ENCODE peak calls at places on chromosomes 6 and 20, in eight cellular contexts. One of them, this sample, is unnamed.

GRCh38 chr6:78615430-78615904 is 251.9 kb upstream of the IRAK1BP1 start:
- DNase-seq in GM20000: no peak
- DNase-seq in choroid plexus epithelial cell: peak; percentile 50
- DNase-seq in heart left ventricle: no peak
- DNase-seq in cardiac muscle cell: peak; percentile 14
- DNase-seq in AG10803: no peak
- DNase-seq in glutamatergic neuron: no peak
- DNase-seq in dorsolateral prefrontal cortex: no peak
- DNase-seq in this sample: no peak

GRCh38 chr20:31869673-31869941 is 720 bp downstream of the DUSP15 start:
- DNase-seq in GM20000: no peak
- DNase-seq in choroid plexus epithelial cell: no peak
- DNase-seq in heart left ventricle: no peak
- DNase-seq in cardiac muscle cell: no peak
- DNase-seq in AG10803: no peak
- DNase-seq in glutamatergic neuron: no peak
- DNase-seq in dorsolateral prefrontal cortex: no peak
- DNase-seq in this sample: no peak

GRCh38 chr6:34671801-34672656 is 24.5 kb downstream of the ILRUN start:
- DNase-seq in GM20000: peak; percentile 80
- DNase-seq in choroid plexus epithelial cell: peak; percentile 33
- DNase-seq in heart left ventricle: no peak
- DNase-seq in cardiac muscle cell: peak; percentile 39
- DNase-seq in AG10803: peak; percentile 56
- DNase-seq in glutamatergic neuron: no peak
- DNase-seq in dorsolateral prefrontal cortex: no peak
- DNase-seq in this sample: no peak

GRCh38 chr6:34272022-34272926 is 23.5 kb upstream of the SMIM29 start:
- DNase-seq in GM20000: peak; percentile 37
- DNase-seq in choroid plexus epithelial cell: no peak
- DNase-seq in heart left ventricle: peak; percentile 73
- DNase-seq in cardiac muscle cell: no peak
- DNase-seq in AG10803: no peak
- DNase-seq in glutamatergic neuron: no peak
- DNase-seq in dorsolateral prefrontal cortex: no peak
- DNase-seq in this sample: no peak

GRCh38 chr6:85432554-85432953 is 17.3 kb upstream of the NT5E start:
- DNase-seq in GM20000: no peak
- DNase-seq in choroid plexus epithelial cell: peak; percentile 85
- DNase-seq in heart left ventricle: no peak
- DNase-seq in cardiac muscle cell: no peak
- DNase-seq in AG10803: no peak
- DNase-seq in glutamatergic neuron: no peak
- DNase-seq in dorsolateral prefrontal cortex: no peak
- DNase-seq in this sample: no peak

GRCh38 chr6:117326396-117326795 is 61.0 kb downstream of the VGLL2 start:
- DNase-seq in GM20000: no peak
- DNase-seq in choroid plexus epithelial cell: no peak
- DNase-seq in heart left ventricle: no peak
- DNase-seq in cardiac muscle cell: no peak
- DNase-seq in AG10803: no peak
- DNase-seq in glutamatergic neuron: no peak
- DNase-seq in dorsolateral prefrontal cortex: no peak
- DNase-seq in this sample: no peak

GRCh38 chr20:61786230-61786629 is 279.5 kb downstream of the TAF4 start:
- DNase-seq in GM20000: no peak
- DNase-seq in choroid plexus epithelial cell: no peak
- DNase-seq in heart left ventricle: no peak
- DNase-seq in cardiac muscle cell: no peak
- DNase-seq in AG10803: no peak
- DNase-seq in glutamatergic neuron: peak; percentile 16
- DNase-seq in dorsolateral prefrontal cortex: no peak
- DNase-seq in this sample: no peak

GRCh38 chr6:166556871-166557322 is 29.6 kb downstream of the RAMACL start:
- DNase-seq in GM20000: no peak
- DNase-seq in choroid plexus epithelial cell: peak; percentile 58
- DNase-seq in heart left ventricle: peak; percentile 90
- DNase-seq in cardiac muscle cell: peak; percentile 88
- DNase-seq in AG10803: peak; percentile 97
- DNase-seq in glutamatergic neuron: no peak
- DNase-seq in dorsolateral prefrontal cortex: peak; percentile 91
- DNase-seq in this sample: peak; percentile 52

GRCh38 chr6:2630362-2630761 is 120.4 kb downstream of the MYLK4 start:
- DNase-seq in GM20000: no peak
- DNase-seq in choroid plexus epithelial cell: peak; percentile 98
- DNase-seq in heart left ventricle: no peak
- DNase-seq in cardiac muscle cell: peak; percentile 93
- DNase-seq in AG10803: peak; percentile 71
- DNase-seq in glutamatergic neuron: no peak
- DNase-seq in dorsolateral prefrontal cortex: no peak
- DNase-seq in this sample: peak; percentile 76

GRCh38 chr6:118787746-118788419 is 106.1 kb upstream of the ASF1A start:
- DNase-seq in GM20000: no peak
- DNase-seq in choroid plexus epithelial cell: peak; percentile 64
- DNase-seq in heart left ventricle: no peak
- DNase-seq in cardiac muscle cell: peak; percentile 25
- DNase-seq in AG10803: peak; percentile 14
- DNase-seq in glutamatergic neuron: no peak
- DNase-seq in dorsolateral prefrontal cortex: no peak
- DNase-seq in this sample: no peak

GRCh38 chr6:20416567-20417345 is 15.1 kb downstream of the E2F3 start:
- DNase-seq in GM20000: no peak
- DNase-seq in choroid plexus epithelial cell: peak; percentile 19
- DNase-seq in heart left ventricle: no peak
- DNase-seq in cardiac muscle cell: no peak
- DNase-seq in AG10803: no peak
- DNase-seq in glutamatergic neuron: no peak
- DNase-seq in dorsolateral prefrontal cortex: no peak
- DNase-seq in this sample: no peak

GRCh38 chr6:151068761-151069312 is 170.9 kb upstream of the AKAP12 start:
- DNase-seq in GM20000: no peak
- DNase-seq in choroid plexus epithelial cell: peak; percentile 75
- DNase-seq in heart left ventricle: no peak
- DNase-seq in cardiac muscle cell: peak; percentile 46
- DNase-seq in AG10803: peak; percentile 89
- DNase-seq in glutamatergic neuron: no peak
- DNase-seq in dorsolateral prefrontal cortex: no peak
- DNase-seq in this sample: no peak

DNA sequence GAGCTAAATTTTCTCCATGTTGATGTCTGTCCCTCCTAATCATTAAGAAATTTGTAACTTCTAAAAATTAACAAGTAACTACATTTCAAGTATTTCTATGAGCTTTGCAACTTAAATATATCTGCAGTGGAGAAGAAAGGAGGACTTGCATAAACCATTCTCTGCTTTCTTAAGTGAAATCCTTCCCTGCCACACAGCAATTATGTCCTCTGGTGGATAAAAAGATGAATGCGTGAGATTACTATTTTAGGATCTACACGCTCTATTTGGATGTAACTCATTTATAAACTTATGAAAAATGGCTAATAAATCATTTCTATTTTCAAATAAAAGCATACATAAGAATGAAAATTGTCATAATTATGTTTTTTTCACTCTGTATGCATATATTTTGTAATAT is 338.0 kb upstream of the PTCHD4 start:
- DNase-seq in GM20000: no peak
- DNase-seq in choroid plexus epithelial cell: peak; percentile 68
- DNase-seq in heart left ventricle: no peak
- DNase-seq in cardiac muscle cell: peak; percentile 34
- DNase-seq in AG10803: no peak
- DNase-seq in glutamatergic neuron: no peak
- DNase-seq in dorsolateral prefrontal cortex: no peak
- DNase-seq in this sample: no peak
- TF ChIP-seq CTCF in GM20000: no peak
- TF ChIP-seq CTCF in choroid plexus epithelial cell: peak; percentile 57
- TF ChIP-seq CTCF in heart left ventricle: no peak
- TF ChIP-seq CTCF in cardiac muscle cell: peak; percentile 23
- TF ChIP-seq CTCF in AG10803: no peak
- TF ChIP-seq CTCF in glutamatergic neuron: no peak
- TF ChIP-seq CTCF in dorsolateral prefrontal cortex: no peak
- TF ChIP-seq CTCF in this sample: no peak

DNA sequence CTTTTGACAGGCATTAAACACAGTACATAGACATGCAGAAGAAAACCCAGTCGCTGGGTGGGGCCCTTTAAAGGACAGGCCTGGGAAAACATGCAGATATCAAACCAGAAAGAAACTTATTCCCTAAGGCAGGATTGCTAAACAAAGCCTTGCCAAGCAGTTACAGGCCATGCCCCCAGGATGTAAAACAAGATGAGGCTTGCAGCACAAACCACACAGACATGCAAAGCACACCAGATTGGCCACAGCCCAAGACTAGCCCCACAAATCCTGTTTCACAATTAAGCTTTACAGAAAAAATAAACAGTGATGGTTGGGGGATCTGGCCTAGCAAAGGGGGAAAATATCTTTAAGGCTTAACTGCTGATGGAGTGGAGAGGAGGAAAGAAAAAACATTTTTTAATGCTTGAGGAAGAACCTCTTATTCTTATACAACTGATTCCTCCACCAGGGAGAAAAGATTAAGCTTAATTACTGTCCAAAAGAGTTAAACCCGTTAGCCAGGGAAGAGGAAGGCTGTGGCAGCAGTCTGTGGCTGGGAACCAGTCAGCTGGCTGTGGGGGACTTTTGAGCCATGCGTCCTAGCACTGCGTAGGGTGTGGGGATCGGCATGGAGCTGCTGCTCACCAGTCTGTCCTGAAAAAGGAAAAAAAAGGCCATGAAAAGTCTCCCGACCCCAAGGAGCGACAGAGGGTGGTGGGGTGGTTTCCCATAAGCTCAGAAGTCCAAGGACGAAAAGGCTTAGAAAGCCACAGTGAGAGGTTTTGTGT is 28.4 kb downstream of the COL19A1 start:
- DNase-seq in GM20000: no peak
- DNase-seq in choroid plexus epithelial cell: peak; percentile 93
- DNase-seq in heart left ventricle: no peak
- DNase-seq in cardiac muscle cell: peak; percentile 83
- DNase-seq in AG10803: peak; percentile 57
- DNase-seq in glutamatergic neuron: no peak
- DNase-seq in dorsolateral prefrontal cortex: no peak
- DNase-seq in this sample: peak; percentile 83
- TF ChIP-seq CTCF in GM20000: no peak
- TF ChIP-seq CTCF in choroid plexus epithelial cell: peak; percentile 17
- TF ChIP-seq CTCF in heart left ventricle: no peak
- TF ChIP-seq CTCF in cardiac muscle cell: no peak
- TF ChIP-seq CTCF in AG10803: no peak
- TF ChIP-seq CTCF in glutamatergic neuron: no peak
- TF ChIP-seq CTCF in dorsolateral prefrontal cortex: no peak
- TF ChIP-seq CTCF in this sample: no peak

DNA sequence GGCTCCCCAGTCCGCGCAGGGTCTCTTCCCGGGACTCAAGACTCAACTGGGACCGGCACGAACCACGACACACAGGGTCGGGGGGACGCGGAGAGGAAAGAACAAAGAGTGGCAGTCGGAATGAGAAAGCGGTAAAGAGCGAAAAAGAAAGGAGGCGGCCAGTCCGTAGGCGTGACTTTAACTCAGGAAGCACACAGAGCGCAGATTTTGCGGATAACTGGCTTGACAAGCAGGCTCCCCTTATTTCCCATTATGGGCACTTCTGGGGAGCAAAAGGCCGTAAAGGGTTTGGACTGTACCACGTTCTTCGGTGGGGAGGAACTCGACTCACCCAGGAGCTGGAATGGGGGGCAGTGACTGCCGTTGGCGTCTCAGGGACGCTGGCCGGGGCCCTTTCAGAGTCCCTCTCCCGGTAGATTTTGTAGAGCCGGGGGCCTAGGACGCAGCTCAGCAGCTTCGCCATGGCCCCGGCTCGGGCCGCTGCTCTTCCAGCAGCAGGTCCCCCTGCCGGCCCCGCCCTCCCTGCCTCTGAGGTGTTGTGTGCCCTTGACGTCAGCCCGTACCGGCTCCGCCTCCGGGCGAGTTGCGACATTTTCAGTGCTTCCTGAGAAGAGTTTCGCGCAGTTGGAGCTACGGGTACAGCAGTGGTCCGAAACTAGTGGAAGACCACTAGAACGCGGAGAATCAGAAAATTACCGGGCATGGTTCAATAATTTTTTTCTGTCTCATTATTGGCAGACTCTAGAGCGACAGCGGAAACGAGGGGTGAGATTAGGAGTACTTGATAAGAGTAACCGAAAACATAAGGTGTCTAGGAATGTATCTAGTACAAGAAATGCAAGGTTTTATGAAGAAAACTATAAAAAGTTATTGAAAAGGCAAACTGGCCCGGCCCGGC is at the start of gene ABHD16A:
- DNase-seq in GM20000: peak; percentile 97
- DNase-seq in choroid plexus epithelial cell: peak; percentile 99
- DNase-seq in heart left ventricle: peak; percentile 99
- DNase-seq in cardiac muscle cell: peak; percentile 99
- DNase-seq in AG10803: peak; percentile 97
- DNase-seq in glutamatergic neuron: peak; percentile 98
- DNase-seq in dorsolateral prefrontal cortex: peak; percentile 99
- DNase-seq in this sample: peak; percentile 96
- TF ChIP-seq CTCF in GM20000: no peak
- TF ChIP-seq CTCF in choroid plexus epithelial cell: no peak
- TF ChIP-seq CTCF in heart left ventricle: no peak
- TF ChIP-seq CTCF in cardiac muscle cell: no peak
- TF ChIP-seq CTCF in AG10803: no peak
- TF ChIP-seq CTCF in glutamatergic neuron: peak; percentile 23
- TF ChIP-seq CTCF in dorsolateral prefrontal cortex: no peak
- TF ChIP-seq CTCF in this sample: no peak

DNA sequence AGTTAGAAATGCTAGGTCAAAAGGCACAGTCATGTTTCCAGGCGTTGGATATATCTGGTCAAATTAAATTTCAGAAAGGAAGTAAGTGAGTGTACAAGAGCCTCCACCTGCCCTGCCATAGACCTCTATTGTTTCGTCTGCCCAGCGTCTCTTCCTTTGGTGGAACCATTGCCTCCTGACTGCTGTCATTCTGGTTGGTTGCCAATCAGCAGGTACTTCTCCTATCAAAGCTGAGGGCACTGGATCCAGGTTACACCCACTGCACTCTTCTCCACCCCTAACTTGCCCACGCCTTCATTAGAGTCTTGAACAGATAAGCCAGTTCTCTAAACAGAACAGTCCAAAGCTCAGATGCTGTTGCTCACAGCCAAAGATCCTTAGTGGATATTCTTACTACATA is 2.6 kb upstream of the WFDC5 start:
- DNase-seq in GM20000: no peak
- DNase-seq in choroid plexus epithelial cell: no peak
- DNase-seq in heart left ventricle: no peak
- DNase-seq in cardiac muscle cell: no peak
- DNase-seq in AG10803: no peak
- DNase-seq in glutamatergic neuron: no peak
- DNase-seq in dorsolateral prefrontal cortex: no peak
- DNase-seq in this sample: no peak
- TF ChIP-seq CTCF in GM20000: no peak
- TF ChIP-seq CTCF in choroid plexus epithelial cell: no peak
- TF ChIP-seq CTCF in heart left ventricle: no peak
- TF ChIP-seq CTCF in cardiac muscle cell: no peak
- TF ChIP-seq CTCF in AG10803: no peak
- TF ChIP-seq CTCF in glutamatergic neuron: no peak
- TF ChIP-seq CTCF in dorsolateral prefrontal cortex: no peak
- TF ChIP-seq CTCF in this sample: no peak

This sample was measured in AG09319.